ENCODE peak calls at places on chromosomes 5 and 9, in eight cellular contexts. M, Q, J, V, K, U, D and F are unnamed samples.

GRCh38 chr9:17906841-17907779 is 328.2 kb downstream of the SH3GL2 start:
- DNase-seq in V (no peak), Q (no peak), M (no peak), U (no peak), J (peak; percentile 35), K (no peak), D (no peak), F (no peak)

GRCh38 chr9:113738506-113738897 is 137.6 kb upstream of the ZNF618 start:
- DNase-seq in Q (no peak), V (no peak), K (no peak), M (no peak), J (no peak), D (no peak), U (no peak), F (no peak)

GRCh38 chr5:58871648-58872242 is 288.9 kb downstream of the RAB3C start:
- DNase-seq in V (no peak), K (no peak), D (peak; percentile 16), Q (no peak), U (no peak), M (no peak), J (no peak), F (peak; percentile 32)

GRCh38 chr5:147321569-147321968 is 86.7 kb downstream of the STK32A start:
- DNase-seq in K (no peak), V (no peak), U (no peak), Q (no peak), M (no peak), J (no peak), D (no peak), F (no peak)

GRCh38 chr5:620586-621180 is 8.5 kb downstream of the CEP72 start:
- DNase-seq in K (peak; percentile 36), Q (no peak), U (no peak), J (peak; percentile 34), M (no peak), V (no peak), D (no peak), F (no peak)

GRCh38 chr5:78644741-78645300 is 3.8 kb downstream of the LHFPL2 start:
- DNase-seq in D (no peak), V (no peak), M (no peak), J (no peak), U (no peak), K (no peak), Q (no peak), F (peak; percentile 24)

GRCh38 chr5:135455876-135456237 is 3.7 kb upstream of the TIFAB start:
- DNase-seq in M (no peak), Q (no peak), D (no peak), K (peak; percentile 42), J (peak; percentile 36), U (no peak), V (no peak), F (no peak)

GRCh38 chr9:98801969-98802371 is 5.5 kb upstream of the GALNT12 start:
- DNase-seq in Q (no peak), M (no peak), J (no peak), V (no peak), U (no peak), D (no peak), K (no peak), F (peak; percentile 15)

GRCh38 chr5:168409601-168410458 is 76.4 kb upstream of the RARS1 start:
- DNase-seq in K (no peak), D (peak; percentile 44), M (no peak), J (no peak), U (no peak), V (no peak), Q (peak; percentile 90), F (peak; percentile 64)

GRCh38 chr5:150645070-150645700 is 4.7 kb downstream of the SYNPO start:
- DNase-seq in J (no peak), M (no peak), D (no peak), Q (peak; percentile 80), V (peak; percentile 69), K (no peak), U (peak; percentile 87), F (peak; percentile 96)

GRCh38 chr9:120807607-120808379 is 14.6 kb upstream of the FBXW2 start:
- DNase-seq in K (no peak), M (no peak), J (no peak), Q (no peak), U (no peak), D (no peak), V (no peak), F (no peak)

GRCh38 chr9:96554326-96554725 is 65.3 kb downstream of the CDC14B start:
- DNase-seq in M (no peak), V (no peak), K (no peak), U (no peak), Q (peak; percentile 68), J (no peak), D (peak; percentile 49), F (peak; percentile 69)

GRCh38 chr9:127523312-127523851 is 72.1 kb downstream of the LRSAM1 start:
- DNase-seq in D (no peak), U (no peak), M (no peak), K (no peak), Q (no peak), V (no peak), J (peak; percentile 49), F (peak; percentile 49)

GRCh38 chr5:58905944-58906343 is 323.1 kb downstream of the RAB3C start:
- DNase-seq in M (no peak), V (no peak), K (no peak), J (no peak), D (no peak), U (no peak), Q (no peak), F (no peak)

GRCh38 chr5:175895701-175896102 is 24.3 kb downstream of the CPLX2 start:
- DNase-seq in D (no peak), Q (no peak), J (no peak), U (no peak), M (peak; percentile 24), V (no peak), K (no peak), F (no peak)

GRCh38 chr5:124599048-124599973 is 147.1 kb downstream of the ZNF608 start:
- DNase-seq in M (no peak), U (no peak), J (no peak), D (peak; percentile 71), V (no peak), Q (peak; percentile 92), K (no peak), F (peak; percentile 72)

GRCh38 chr9:95008151-95008771 is 281.8 kb downstream of the AOPEP start:
- DNase-seq in Q (no peak), M (no peak), D (no peak), U (no peak), V (no peak), J (no peak), K (peak; percentile 53), F (no peak)

GRCh38 chr5:126896170-126896717 is 119.3 kb downstream of the LMNB1 start:
- DNase-seq in D (no peak), U (no peak), M (no peak), Q (no peak), V (no peak), J (no peak), K (no peak), F (no peak)

GRCh38 chr5:5021436-5021835 is 118.7 kb upstream of the ADAMTS16 start:
- DNase-seq in V (no peak), D (no peak), M (no peak), K (no peak), Q (no peak), U (no peak), J (no peak), F (no peak)

GRCh38 chr9:78782858-78783257 is 485.9 kb downstream of the PSAT1 start:
- DNase-seq in V (no peak), U (no peak), D (no peak), Q (no peak), K (no peak), M (no peak), J (no peak), F (no peak)

GRCh38 chr9:78778843-78779486 is 482.0 kb downstream of the PSAT1 start:
- DNase-seq in J (no peak), U (no peak), Q (peak; percentile 73), K (no peak), M (no peak), D (no peak), V (no peak), F (peak; percentile 14)

GRCh38 chr9:78782234-78782633 is 485.3 kb downstream of the PSAT1 start:
- DNase-seq in K (no peak), J (no peak), U (no peak), M (no peak), D (no peak), V (no peak), Q (no peak), F (no peak)

GRCh38 chr9:78783743-78784142 is 486.8 kb downstream of the PSAT1 start:
- DNase-seq in V (no peak), K (no peak), D (no peak), J (no peak), Q (no peak), M (no peak), U (no peak), F (no peak)

DNA sequence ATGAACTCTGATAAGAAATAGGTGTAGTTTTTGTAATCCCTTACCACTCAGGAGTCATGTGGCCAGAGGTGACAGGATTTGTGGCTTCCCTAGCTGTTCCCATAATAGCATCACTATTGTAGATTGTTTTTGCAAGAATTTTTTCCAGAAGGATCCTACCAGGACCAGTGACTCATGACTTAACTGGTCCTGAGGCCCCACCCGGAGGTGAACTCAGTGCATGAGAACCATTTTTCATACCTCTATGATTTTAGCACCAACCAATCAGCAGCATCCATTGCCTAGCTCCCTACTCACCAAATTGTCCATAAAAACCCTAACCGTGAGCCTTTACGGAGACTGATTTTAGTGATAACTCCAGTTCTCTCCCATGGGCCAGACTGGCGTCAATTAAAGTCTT is 484.8 kb downstream of the PSAT1 start:
- DNase-seq in U (no peak), J (no peak), D (no peak), M (no peak), Q (peak; percentile 26), K (no peak), V (no peak), F (no peak)
- TF ChIP-seq CTCF in U (no peak), J (no peak), D (no peak), M (no peak), Q (no peak), K (no peak), V (no peak), F (no peak)

GRCh38 chr9:133170716-133171115 is 7.0 kb upstream of the GBGT1 start:
- DNase-seq in J (no peak), M (no peak), U (no peak), D (no peak), K (no peak), Q (no peak), V (no peak), F (no peak)
- H3K4me3 ChIP-seq in J (no peak overlapping the region), M (no peak overlapping the region), U (no peak overlapping the region), D (no peak overlapping the region), K (no peak overlapping the region), Q (no peak overlapping the region), V (no peak overlapping the region), F (no peak overlapping the region)

DNA sequence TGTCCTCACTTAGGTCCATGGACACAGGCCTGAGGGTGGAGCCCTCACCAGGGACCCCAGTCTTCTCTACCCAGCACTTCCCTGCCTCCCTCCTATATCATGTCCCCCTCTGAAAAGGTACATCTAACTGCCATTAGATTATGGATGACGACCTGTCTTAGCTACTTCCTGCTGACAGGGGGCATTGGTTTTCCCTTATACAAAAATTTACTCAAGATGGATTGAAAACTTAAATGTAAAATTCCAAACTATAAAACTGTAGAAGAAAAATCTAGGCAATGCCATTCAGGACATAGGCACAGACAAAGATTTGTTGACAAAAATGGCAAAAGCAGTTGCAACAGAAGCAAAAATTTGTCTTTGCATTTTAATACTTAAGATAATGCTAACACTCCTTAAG is 623.2 kb upstream of the FAM174A start:
- DNase-seq in J (no peak), Q (no peak), D (no peak), K (no peak), M (no peak), V (no peak), U (no peak), F (no peak)
- TF ChIP-seq CTCF in J (no peak), Q (no peak), D (no peak), K (no peak), M (no peak), V (no peak), U (no peak), F (no peak)

GRCh38 chr9:14316574-14317304 is 2.8 kb upstream of the NFIB start:
- DNase-seq in V (peak; percentile 50), D (no peak), K (no peak), Q (no peak), J (no peak), M (no peak), U (no peak), F (no peak)
- H3K4me3 ChIP-seq in V (peak overlapping the region; percentile 81), D (peak overlapping the region; percentile 95), K (peak overlapping the region; percentile 71), Q (peak overlapping the region; percentile 64), J (peak overlapping the region; percentile 83), M (no peak overlapping the region), U (peak overlapping the region; percentile 77), F (no peak overlapping the region)